ENCODE peak calls at places on chromosomes 6 and 20, in six cellular contexts. F is AG08396, E is ecto neural progenitor cell, M is HFFc6, H is anterior cingulate cortex, G is cerebellar cortex. N is an unnamed sample.

GRCh38 chr6:85449388-85449817 is 480 bp upstream of the NT5E start:
- DNase-seq in F (peak), E (no peak), M (peak), H (peak), G (peak), N (peak)

GRCh38 chr6:135018961-135019360 is 35.7 kb downstream of the HBS1L start:
- DNase-seq in F (no peak), E (no peak), M (no peak), H (no peak), G (no peak), N (no peak)

GRCh38 chr6:4178737-4179333 is 43.5 kb upstream of the ECI2 start:
- DNase-seq in F (no peak), E (no peak), M (no peak), H (no peak), G (no peak), N (no peak)

GRCh38 chr20:59063358-59064213 is 21.0 kb upstream of the PRELID3B start:
- DNase-seq in F (peak), E (no peak), M (peak), H (no peak), G (peak), N (peak)

GRCh38 chr6:81612136-81612535 is 140.3 kb downstream of the TENT5A start:
- DNase-seq in F (no peak), E (no peak), M (peak), H (no peak), G (no peak), N (no peak)

GRCh38 chr20:112396-112795 is 24.9 kb downstream of the DEFB125 start:
- DNase-seq in F (no peak), E (no peak), M (no peak), H (no peak), G (no peak), N (no peak)

GRCh38 chr6:108665495-108666196 is 104.9 kb downstream of the FOXO3 start:
- DNase-seq in F (no peak), E (no peak), M (no peak), H (no peak), G (no peak), N (no peak)

GRCh38 chr6:32664827-32665362 is 1.6 kb downstream of the HLA-DQB1 start:
- DNase-seq in F (no peak), E (peak), M (no peak), H (no peak), G (no peak), N (peak)

GRCh38 chr6:149037026-149037734 is 280.3 kb upstream of the TAB2 start:
- DNase-seq in F (peak), E (peak), M (peak), H (no peak), G (peak), N (no peak)

GRCh38 chr6:131602913-131603312 is 25.1 kb downstream of the MED23 start:
- DNase-seq in F (peak), E (no peak), M (peak), H (no peak), G (no peak), N (peak)

N was measured in AG20443.